ENCODE peak calls at places on chromosomes 2 and 18, in seven cellular contexts. H is SK-N-SH, F is mesendoderm, L is A549, W is lung, V is right atrium auricular region, P is DND-41. Q is an unnamed sample.
A peak's percentile ranks its signal among the peaks of the same experiment; 100 is the strongest.

GRCh38 chr2:10675126-10675525 is 14.6 kb downstream of the NOL10 start:
- DNase-seq in P (peak; percentile 50), H (no peak), V (no peak), L (no peak), F (no peak), W (no peak), Q (no peak)

GRCh38 chr18:50194623-50195532 is at the start of gene MYO5B:
- DNase-seq in F (peak; percentile 64), V (no peak), H (peak; percentile 86), P (no peak), W (peak; percentile 78), L (peak; percentile 13), Q (no peak)

GRCh38 chr2:216012133-216012829 is 1.1 kb downstream of the MREG start:
- DNase-seq in H (peak; percentile 59), V (no peak), P (no peak), L (peak; percentile 36), W (peak; percentile 67), F (no peak), Q (no peak)

GRCh38 chr2:195411219-195411687 is 245.8 kb upstream of the SLC39A10 start:
- DNase-seq in F (no peak), P (no peak), L (no peak), H (no peak), V (no peak), W (no peak), Q (no peak)

GRCh38 chr2:902584-902983 is 48.1 kb upstream of the SNTG2 start:
- DNase-seq in P (no peak), L (no peak), W (peak; percentile 16), F (no peak), V (peak; percentile 34), H (no peak), Q (no peak)

GRCh38 chr18:79245517-79246001 is 150.2 kb upstream of the NFATC1 start:
- DNase-seq in H (no peak), P (no peak), L (peak; percentile 20), V (no peak), W (no peak), F (no peak), Q (no peak)

GRCh38 chr2:26561918-26562810 is 79.0 kb downstream of the CIB4 start:
- DNase-seq in H (peak; percentile 99), L (peak; percentile 92), W (no peak), F (no peak), P (peak; percentile 51), V (no peak), Q (no peak)

GRCh38 chr2:217437289-217437688 is 565.5 kb downstream of the TNS1 start:
- DNase-seq in V (no peak), W (no peak), L (no peak), F (no peak), H (no peak), P (no peak), Q (no peak)

GRCh38 chr2:187224989-187225388 is 223.1 kb downstream of the CALCRL start:
- DNase-seq in W (no peak), V (no peak), P (no peak), H (no peak), F (peak; percentile 91), L (no peak), Q (no peak)

GRCh38 chr2:39593439-39594393 is 72.0 kb upstream of the TMEM178A start:
- DNase-seq in P (no peak), W (peak; percentile 43), V (peak; percentile 59), F (peak; percentile 97), H (no peak), L (peak; percentile 39), Q (no peak)

GRCh38 chr18:22112215-22112614 is 57.2 kb upstream of the GATA6 start:
- DNase-seq in F (no peak), V (no peak), P (no peak), H (no peak), W (no peak), L (no peak), Q (no peak)

GRCh38 chr18:40347261-40347660 is 1607.8 kb upstream of the PIK3C3 start:
- DNase-seq in H (no peak), W (no peak), P (no peak), V (no peak), L (no peak), F (no peak), Q (no peak)

GRCh38 chr2:120793682-120794403 is 58.2 kb downstream of the GLI2 start:
- DNase-seq in P (no peak), V (no peak), H (no peak), L (no peak), F (no peak), W (no peak), Q (no peak)

GRCh38 chr2:34241905-34242740 is 643.0 kb upstream of the FAM98A start:
- DNase-seq in L (no peak), P (no peak), H (no peak), V (no peak), F (no peak), W (no peak), Q (no peak)

GRCh38 chr2:134540954-134541353 is 177.8 kb downstream of the TMEM163 start:
- DNase-seq in F (no peak), L (no peak), P (no peak), V (no peak), W (no peak), H (no peak), Q (no peak)

GRCh38 chr2:222943820-222944219 is 83.0 kb downstream of the ACSL3 start:
- DNase-seq in V (no peak), H (no peak), L (no peak), F (no peak), P (no peak), W (no peak), Q (no peak)

GRCh38 chr2:110114007-110114591 is 1.5 kb downstream of the MALL start:
- DNase-seq in L (peak; percentile 68), H (no peak), F (peak; percentile 45), V (no peak), P (peak; percentile 41), W (peak; percentile 72), Q (no peak)

GRCh38 chr18:59459352-59460059 is 100.4 kb upstream of the LMAN1 start:
- DNase-seq in L (peak; percentile 17), F (peak; percentile 33), W (no peak), V (no peak), P (no peak), H (peak; percentile 45), Q (no peak)

GRCh38 chr2:224025874-224026273 is 13.2 kb downstream of the SERPINE2 start:
- DNase-seq in H (no peak), F (peak; percentile 86), V (no peak), P (peak; percentile 42), W (no peak), L (no peak), Q (no peak)

GRCh38 chr18:76490701-76491171 is 4.3 kb downstream of the ZNF516 start:
- DNase-seq in F (peak; percentile 43), W (peak; percentile 59), V (no peak), L (peak; percentile 13), H (peak; percentile 44), P (no peak), Q (no peak)

GRCh38 chr2:103361712-103362111 is 599.9 kb downstream of the TMEM182 start:
- DNase-seq in W (no peak), V (no peak), P (no peak), L (no peak), H (peak; percentile 15), F (no peak), Q (no peak)

GRCh38 chr2:196239622-196240587 is 68.5 kb upstream of the STK17B start:
- DNase-seq in H (no peak), P (peak; percentile 92), F (peak; percentile 42), L (no peak), V (peak; percentile 68), W (peak; percentile 77), Q (no peak)

GRCh38 chr2:191041418-191042161 is 27.6 kb upstream of the STAT1 start:
- DNase-seq in F (peak; percentile 87), P (no peak), W (peak; percentile 69), L (peak; percentile 83), H (no peak), V (no peak), Q (no peak)

GRCh38 chr2:127051116-127051779 is 55.7 kb downstream of the BIN1 start:
- DNase-seq in W (no peak), P (no peak), L (no peak), F (no peak), H (peak; percentile 53), V (no peak), Q (no peak)

GRCh38 chr18:57738078-57738477 is 65.0 kb downstream of the ATP8B1 start:
- DNase-seq in P (no peak), W (no peak), V (no peak), H (no peak), L (no peak), F (no peak), Q (no peak)

DNA sequence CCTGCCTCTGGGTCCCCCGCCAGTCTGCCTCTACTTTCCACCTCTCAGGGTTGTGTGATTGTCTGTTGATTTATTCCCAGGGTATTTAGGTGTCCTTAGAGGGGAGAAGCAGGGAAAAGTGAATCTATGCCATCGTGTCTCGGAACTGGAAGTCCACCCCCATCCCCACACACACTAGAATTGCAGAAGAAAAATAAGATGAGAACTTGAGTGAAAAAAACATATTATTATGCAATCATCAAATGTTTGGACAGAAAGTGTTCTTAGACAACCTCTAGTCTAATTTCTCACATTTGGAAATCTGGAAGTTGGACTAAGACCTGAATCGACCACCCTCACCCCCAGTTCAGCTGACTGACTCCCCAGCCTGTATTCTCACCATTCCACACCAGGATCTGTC is 14.1 kb upstream of the CASP8 start:
- DNase-seq in L (no peak), H (no peak), W (no peak), F (no peak), V (no peak), P (peak; percentile 2), Q (no peak)
- H3K4me1 ChIP-seq in L (no peaks in the 10 kb centered on the region), H (no peaks in the 10 kb centered on the region), W (no peaks in the 10 kb centered on the region), F (no peaks in the 10 kb centered on the region), V (no peaks in the 10 kb centered on the region), P (peaks cover 7% of the 10 kb centered on the region), Q (no peaks in the 10 kb centered on the region)

GRCh38 chr2:70888389-70888924 is 47.2 kb upstream of the ATP6V1B1 start:
- DNase-seq in V (peak; percentile 23), W (no peak), P (no peak), L (no peak), H (no peak), F (no peak), Q (no peak)
- H3K4me3 ChIP-seq in V (no peak overlapping the region), W (no peak overlapping the region), P (no peak overlapping the region), L (no peak overlapping the region), H (no peak overlapping the region), F (no peak overlapping the region), Q (peak overlapping the region; percentile 48)

GRCh38 chr2:63870679-63871078 is 29.0 kb downstream of the UGP2 start:
- DNase-seq in F (no peak), H (no peak), P (no peak), W (no peak), V (no peak), L (peak; percentile 6), Q (no peak)
- H3K4me1 ChIP-seq in F (peaks cover 5% of the 10 kb centered on the region), H (no peaks in the 10 kb centered on the region), P (peaks cover 17% of the 10 kb centered on the region), W (peaks cover 44% of the 10 kb centered on the region), V (no peaks in the 10 kb centered on the region), L (peaks cover 41% of the 10 kb centered on the region), Q (peaks cover 32% of the 10 kb centered on the region)

GRCh38 chr2:95031076-95031725 is 5.7 kb downstream of the MAL start:
- DNase-seq in F (no peak), P (no peak), W (no peak), H (no peak), V (no peak), L (no peak), Q (no peak)

GRCh38 chr2:95031726-95032116 is 6.2 kb downstream of the MAL start:
- DNase-seq in P (no peak), F (no peak), L (no peak), H (no peak), V (no peak), W (no peak), Q (no peak)

GRCh38 chr2:95030496-95030895 is 5.0 kb downstream of the MAL start:
- DNase-seq in W (no peak), H (no peak), V (no peak), P (no peak), L (no peak), F (peak; percentile 61), Q (no peak)

GRCh38 chr2:95032341-95032740 is 6.8 kb downstream of the MAL start:
- DNase-seq in H (no peak), F (no peak), W (no peak), L (no peak), P (no peak), V (no peak), Q (no peak)

GRCh38 chr2:95029898-95030341 is 4.4 kb downstream of the MAL start:
- DNase-seq in V (no peak), L (no peak), H (no peak), F (no peak), W (no peak), P (no peak), Q (no peak)
- H3K4me3 ChIP-seq in V (no peak overlapping the region), L (no peak overlapping the region), H (no peak overlapping the region), F (no peak overlapping the region), W (no peak overlapping the region), P (no peak overlapping the region), Q (no peak overlapping the region)

Q was measured in vagina.